ENCODE peak calls at places on chromosomes 6 and 20, in five cellular contexts. K is IMR-90, E is HepG2, A is A549, X is SK-N-SH. V is an unnamed sample.

GRCh38 chr20:5080384-5080877 is 39.3 kb downstream of the PCNA start:
- DNase-seq in X (no peak), E (no peak), A (peak; percentile 70), K (peak; percentile 54), V (peak; percentile 48)

GRCh38 chr6:82067021-82067420 is 180.5 kb downstream of the IBTK start:
- DNase-seq in X (no peak), E (no peak), K (peak; percentile 3), A (no peak), V (peak; percentile 64)

GRCh38 chr6:135680964-135681913 is 170.3 kb upstream of the PDE7B start:
- DNase-seq in X (no peak), A (peak; percentile 14), E (no peak), K (no peak), V (no peak)

GRCh38 chr6:130527173-130527572 is 161.4 kb downstream of the TMEM200A start:
- DNase-seq in A (no peak), K (no peak), X (no peak), E (no peak), V (no peak)

GRCh38 chr20:4017051-4017702 is 1.8 kb upstream of the RNF24 start:
- DNase-seq in E (no peak), K (no peak), A (no peak), X (no peak), V (no peak)

GRCh38 chr6:31643818-31644454 is 8.5 kb downstream of the BAG6 start:
- DNase-seq in K (no peak), E (no peak), X (no peak), A (no peak), V (no peak)

GRCh38 chr6:155246825-155247224 is 17.0 kb upstream of the CLDN20 start:
- DNase-seq in E (no peak), K (no peak), A (no peak), X (no peak), V (no peak)

GRCh38 chr20:42441196-42441861 is 748.4 kb downstream of the PTPRT start:
- DNase-seq in E (no peak), X (no peak), A (no peak), K (no peak), V (no peak)

GRCh38 chr6:101806241-101806640 is 412.7 kb downstream of the GRIK2 start:
- DNase-seq in K (peak; percentile 92), A (no peak), E (no peak), X (no peak), V (no peak)

GRCh38 chr6:39453236-39453635 is 130.7 kb upstream of the KCNK16 start:
- DNase-seq in X (no peak), E (no peak), A (no peak), K (no peak), V (no peak)

GRCh38 chr20:2398453-2398852 is 17.8 kb downstream of the TGM6 start:
- DNase-seq in E (no peak), X (no peak), A (no peak), K (no peak), V (no peak)

GRCh38 chr6:17525637-17526036 is 74.5 kb upstream of the FAM8A1 start:
- DNase-seq in E (no peak), X (no peak), A (no peak), K (no peak), V (no peak)

GRCh38 chr20:37231970-37232620 is 29.5 kb downstream of the GHRH start:
- DNase-seq in A (no peak), X (peak; percentile 57), K (no peak), E (no peak), V (no peak)

GRCh38 chr6:4608361-4609115 is 167.7 kb upstream of the CDYL start:
- DNase-seq in A (no peak), X (no peak), E (no peak), K (no peak), V (no peak)

GRCh38 chr6:47161176-47161687 is 119.1 kb upstream of the ADGRF1 start:
- DNase-seq in K (peak; percentile 36), A (peak; percentile 60), E (no peak), X (no peak), V (no peak)

GRCh38 chr20:44187054-44187762 is at the start of gene JPH2:
- DNase-seq in E (no peak), X (peak; percentile 64), A (peak; percentile 60), K (peak; percentile 67), V (no peak)

GRCh38 chr6:139330841-139331500 is 39.2 kb upstream of the TXLNB start:
- DNase-seq in E (no peak), X (no peak), K (peak; percentile 10), A (no peak), V (no peak)
- TF ChIP-seq SMC3 in E (no peak), X (no peak), K (no peak), A (no peak), V (no peak)

GRCh38 chr6:125640441-125641150 is 108.8 kb upstream of the HEY2 start:
- DNase-seq in E (no peak), A (no peak), X (no peak), K (no peak), V (no peak)

GRCh38 chr6:125631165-125631564 is 118.3 kb upstream of the HEY2 start:
- DNase-seq in A (no peak), K (no peak), E (no peak), X (no peak), V (no peak)

GRCh38 chr6:125637207-125637606 is 112.2 kb upstream of the HEY2 start:
- DNase-seq in E (no peak), X (no peak), A (no peak), K (no peak), V (no peak)

GRCh38 chr6:125639621-125640020 is 109.8 kb upstream of the HEY2 start:
- DNase-seq in A (no peak), X (no peak), K (no peak), E (no peak), V (no peak)

DNA sequence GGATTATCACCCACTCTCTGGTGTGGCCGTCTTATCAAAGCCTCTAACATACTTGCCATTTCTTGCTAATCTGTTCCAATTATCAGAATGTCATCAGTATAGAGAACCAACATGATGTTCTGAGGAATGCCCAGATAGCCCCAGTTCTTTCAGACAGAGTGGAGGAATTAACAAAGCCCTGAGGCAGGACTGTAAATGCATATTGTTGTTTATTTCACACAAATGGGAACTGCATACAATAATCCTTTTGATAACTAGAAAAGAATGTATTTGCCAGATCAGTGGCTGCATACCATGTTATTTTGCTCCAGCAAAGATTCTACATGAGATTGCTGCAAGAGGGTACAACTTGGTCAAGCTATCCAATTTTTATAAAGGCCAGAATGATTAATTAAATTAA is 112.8 kb upstream of the HEY2 start:
- DNase-seq in K (no peak), A (no peak), X (no peak), E (no peak), V (no peak)
- TF ChIP-seq SMC3 in K (no peak), A (no peak), X (no peak), E (no peak), V (no peak)

DNA sequence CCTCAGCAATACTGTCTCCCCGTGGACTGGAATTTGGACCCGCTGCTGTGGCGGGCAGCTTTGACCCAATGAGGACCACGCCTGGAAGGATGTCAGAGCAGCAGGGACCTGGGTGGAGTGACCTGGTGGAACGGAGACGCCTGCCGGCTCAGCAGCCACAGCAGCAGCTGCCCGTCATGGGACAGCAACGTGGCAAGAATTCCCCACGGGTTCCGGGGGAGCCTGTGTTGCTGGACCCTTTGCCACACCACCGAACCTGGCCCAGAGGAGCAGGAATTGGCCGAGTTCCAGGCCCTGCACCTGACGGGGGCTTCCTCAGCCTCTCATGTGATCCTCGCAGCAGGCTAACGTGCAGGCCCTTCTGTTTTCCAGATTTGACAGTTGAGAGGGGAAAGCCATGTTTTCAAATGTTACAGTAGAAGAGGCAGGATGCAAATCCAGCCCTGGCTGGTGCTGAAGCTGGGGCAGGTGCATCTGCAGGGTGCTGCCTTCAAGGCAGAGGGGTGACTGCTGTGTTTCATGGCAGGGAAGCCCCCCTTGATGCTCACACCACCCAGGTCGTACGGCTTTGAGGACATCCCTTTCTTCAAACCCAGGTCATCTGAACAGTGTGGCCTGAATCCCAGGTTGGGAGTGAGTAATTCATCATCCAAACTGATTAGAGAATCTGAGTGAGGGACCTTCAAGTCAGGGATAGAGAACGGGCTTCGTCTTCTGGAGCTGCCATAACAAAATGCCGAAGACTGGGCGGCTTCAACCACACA is 93.4 kb downstream of the THBS2 start:
- DNase-seq in A (no peak), X (no peak), E (no peak), K (no peak), V (no peak)
- TF ChIP-seq SMC3 in A (no peak), X (no peak), E (no peak), K (no peak), V (no peak)

DNA sequence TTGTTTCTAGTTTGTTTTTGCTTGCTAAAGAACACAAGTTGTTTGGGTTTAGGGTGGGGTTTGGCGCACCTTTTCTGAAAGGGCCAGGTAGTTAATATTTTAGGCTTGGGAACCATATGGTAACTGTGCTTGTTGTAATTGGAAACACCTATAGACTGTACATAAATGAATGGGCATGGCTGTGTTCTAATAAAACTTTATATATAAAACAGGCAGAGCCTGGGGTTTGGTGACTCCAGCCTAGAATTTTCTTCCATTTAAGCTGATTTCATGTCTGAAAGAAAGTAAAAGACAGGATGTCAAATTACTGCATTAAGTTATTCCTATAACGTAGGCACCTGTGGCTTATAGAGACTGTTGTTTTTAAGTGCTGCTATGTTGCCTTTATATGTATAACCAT is 36.1 kb upstream of the MAPK13 start:
- DNase-seq in A (no peak), K (no peak), E (no peak), X (no peak), V (no peak)
- TF ChIP-seq SMC3 in A (no peak), K (no peak), E (no peak), X (no peak), V (no peak)

GRCh38 chr6:63267828-63268227 is 52.0 kb downstream of the LGSN start:
- DNase-seq in K (no peak), A (no peak), E (no peak), X (no peak), V (no peak)

GRCh38 chr6:63268574-63268973 is 51.2 kb downstream of the LGSN start:
- DNase-seq in A (no peak), X (no peak), E (no peak), K (no peak), V (no peak)

GRCh38 chr6:63275953-63276352 is 43.8 kb downstream of the LGSN start:
- DNase-seq in X (no peak), A (no peak), K (no peak), E (no peak), V (no peak)

GRCh38 chr6:63269470-63269869 is 50.3 kb downstream of the LGSN start:
- DNase-seq in X (no peak), E (no peak), K (no peak), A (no peak), V (no peak)

DNA sequence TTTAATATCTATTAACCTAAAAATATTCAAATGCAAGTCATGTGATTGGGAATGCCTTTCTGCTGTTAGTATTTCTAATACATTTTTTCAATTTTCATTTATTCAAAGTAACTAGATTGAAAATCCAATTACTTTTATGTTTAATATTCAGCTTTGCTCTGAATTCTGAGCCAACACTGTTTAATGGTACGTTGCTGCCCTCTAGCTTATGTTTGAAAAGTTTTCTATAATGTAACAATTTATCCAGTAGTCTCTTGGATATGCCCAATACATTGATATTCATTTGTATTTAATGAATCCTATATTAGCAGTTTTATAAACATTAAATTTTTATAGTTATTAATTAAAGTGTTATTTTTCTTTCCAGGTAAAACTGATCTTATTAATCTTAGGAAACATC is 47.4 kb downstream of the LGSN start:
- DNase-seq in E (peak; percentile 51), K (peak; percentile 35), A (peak; percentile 30), X (peak; percentile 35), V (no peak)
- TF ChIP-seq SMC3 in E (peak; percentile 33), K (peak; percentile 16), A (no peak), X (peak; percentile 23), V (peak; percentile 51)

GRCh38 chr6:111663232-111663631 is 57.6 kb upstream of the TRAF3IP2 start:
- DNase-seq in E (no peak), K (no peak), X (peak; percentile 33), A (no peak), V (no peak)
- TF ChIP-seq SMC3 in E (no peak), K (no peak), X (no peak), A (no peak), V (no peak)